ENCODE peak calls at places on chromosome 2, in eight cellular contexts. One of them, this sample, is unnamed.

GRCh38 chr2:179263460-179264237 is 983 bp downstream of the SESTD1 start:
- DNase-seq in transverse colon: peak; percentile 41
- DNase-seq in spleen: peak; percentile 89
- DNase-seq in neural progenitor cell: peak; percentile 48
- DNase-seq in K562: peak; percentile 31
- DNase-seq in bronchial epithelial cell: peak; percentile 59
- DNase-seq in GM12865: peak; percentile 30
- DNase-seq in right cardiac atrium: peak; percentile 53
- DNase-seq in this sample: peak; percentile 56

GRCh38 chr2:63856302-63856600 is 14.6 kb downstream of the UGP2 start:
- DNase-seq in right cardiac atrium: no peak
- DNase-seq in K562: no peak
- DNase-seq in neural progenitor cell: no peak
- DNase-seq in transverse colon: no peak
- DNase-seq in spleen: no peak
- DNase-seq in GM12865: no peak
- DNase-seq in bronchial epithelial cell: no peak
- DNase-seq in this sample: no peak

GRCh38 chr2:20520128-20520527 is 73.3 kb downstream of the RHOB start:
- DNase-seq in bronchial epithelial cell: no peak
- DNase-seq in GM12865: no peak
- DNase-seq in K562: no peak
- DNase-seq in transverse colon: no peak
- DNase-seq in right cardiac atrium: peak; percentile 3
- DNase-seq in spleen: peak; percentile 51
- DNase-seq in neural progenitor cell: no peak
- DNase-seq in this sample: no peak

GRCh38 chr2:30262716-30263309 is 31.5 kb downstream of the LBH start:
- DNase-seq in GM12865: no peak
- DNase-seq in bronchial epithelial cell: no peak
- DNase-seq in right cardiac atrium: no peak
- DNase-seq in K562: no peak
- DNase-seq in spleen: no peak
- DNase-seq in transverse colon: no peak
- DNase-seq in neural progenitor cell: no peak
- DNase-seq in this sample: no peak

GRCh38 chr2:113178891-113179290 is 5.1 kb downstream of the PSD4 start:
- DNase-seq in bronchial epithelial cell: no peak
- DNase-seq in right cardiac atrium: no peak
- DNase-seq in neural progenitor cell: no peak
- DNase-seq in spleen: peak; percentile 47
- DNase-seq in transverse colon: no peak
- DNase-seq in GM12865: no peak
- DNase-seq in K562: no peak
- DNase-seq in this sample: no peak

GRCh38 chr2:68907232-68907922 is 36.2 kb upstream of the BMP10 start:
- DNase-seq in right cardiac atrium: no peak
- DNase-seq in bronchial epithelial cell: peak; percentile 50
- DNase-seq in transverse colon: no peak
- DNase-seq in neural progenitor cell: no peak
- DNase-seq in spleen: no peak
- DNase-seq in GM12865: no peak
- DNase-seq in K562: no peak
- DNase-seq in this sample: peak; percentile 56

GRCh38 chr2:61950133-61950560 is 44.7 kb downstream of the COMMD1 start:
- DNase-seq in GM12865: no peak
- DNase-seq in transverse colon: no peak
- DNase-seq in K562: no peak
- DNase-seq in right cardiac atrium: no peak
- DNase-seq in neural progenitor cell: no peak
- DNase-seq in spleen: no peak
- DNase-seq in bronchial epithelial cell: peak; percentile 46
- DNase-seq in this sample: no peak

GRCh38 chr2:74425523-74425922 is 4.0 kb downstream of the WDR54 start:
- DNase-seq in spleen: no peak
- DNase-seq in neural progenitor cell: no peak
- DNase-seq in GM12865: no peak
- DNase-seq in K562: no peak
- DNase-seq in right cardiac atrium: no peak
- DNase-seq in bronchial epithelial cell: peak; percentile 98
- DNase-seq in transverse colon: no peak
- DNase-seq in this sample: no peak

GRCh38 chr2:33158482-33159003 is 211.8 kb downstream of the LTBP1 start:
- DNase-seq in neural progenitor cell: no peak
- DNase-seq in transverse colon: no peak
- DNase-seq in right cardiac atrium: no peak
- DNase-seq in bronchial epithelial cell: peak; percentile 80
- DNase-seq in GM12865: no peak
- DNase-seq in spleen: no peak
- DNase-seq in K562: no peak
- DNase-seq in this sample: peak; percentile 90

GRCh38 chr2:205051417-205051816 is 506.1 kb downstream of the PARD3B start:
- DNase-seq in right cardiac atrium: no peak
- DNase-seq in neural progenitor cell: no peak
- DNase-seq in GM12865: no peak
- DNase-seq in transverse colon: no peak
- DNase-seq in bronchial epithelial cell: peak; percentile 16
- DNase-seq in spleen: no peak
- DNase-seq in K562: no peak
- DNase-seq in this sample: peak; percentile 12

GRCh38 chr2:38728694-38729093 is 22.5 kb downstream of the SRSF7 start:
- DNase-seq in bronchial epithelial cell: no peak
- DNase-seq in spleen: no peak
- DNase-seq in right cardiac atrium: no peak
- DNase-seq in transverse colon: no peak
- DNase-seq in GM12865: no peak
- DNase-seq in neural progenitor cell: no peak
- DNase-seq in K562: no peak
- DNase-seq in this sample: no peak

DNA sequence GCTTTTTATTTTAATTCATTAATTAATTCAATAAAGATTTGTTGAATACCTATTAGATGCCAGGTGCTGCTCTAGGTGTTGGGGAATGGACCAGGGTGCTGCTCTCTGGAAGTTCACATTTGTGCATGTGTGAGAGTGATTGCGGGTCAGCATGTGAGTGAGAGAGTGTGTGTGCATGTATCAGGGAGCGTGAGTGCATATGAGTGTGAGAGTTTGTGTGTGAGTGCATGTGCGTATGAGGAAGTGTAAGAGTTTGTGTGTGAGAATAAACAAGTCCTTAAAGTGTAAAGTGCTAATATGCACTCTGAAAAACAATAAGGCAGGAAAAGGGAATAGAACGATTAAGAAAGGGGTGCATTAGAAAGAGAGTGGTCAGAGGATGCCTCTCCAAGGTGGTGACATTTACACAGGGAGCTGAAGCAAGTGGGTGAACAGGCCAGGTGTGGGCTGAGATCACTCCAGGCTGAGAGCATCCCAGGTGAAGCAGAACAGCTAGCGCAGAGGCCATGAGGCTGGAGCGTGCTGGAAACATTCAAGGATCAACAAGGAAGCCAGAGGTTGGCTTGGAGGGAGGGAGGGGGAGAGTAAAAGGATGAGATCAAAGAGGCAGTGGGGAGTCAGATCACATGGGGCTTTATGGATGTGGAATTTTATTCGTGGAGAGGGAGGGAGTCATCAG is 50.5 kb upstream of the SLC1A4 start:
- DNase-seq in right cardiac atrium: no peak
- DNase-seq in GM12865: peak; percentile 64
- DNase-seq in bronchial epithelial cell: no peak
- DNase-seq in K562: no peak
- DNase-seq in transverse colon: no peak
- DNase-seq in neural progenitor cell: no peak
- DNase-seq in spleen: no peak
- DNase-seq in this sample: no peak
- H3K4me3 ChIP-seq in right cardiac atrium: no peak overlapping the region
- H3K4me3 ChIP-seq in GM12865: peak overlapping the region; percentile 75
- H3K4me3 ChIP-seq in bronchial epithelial cell: no peak overlapping the region
- H3K4me3 ChIP-seq in K562: no peak overlapping the region
- H3K4me3 ChIP-seq in transverse colon: no peak overlapping the region
- H3K4me3 ChIP-seq in neural progenitor cell: no peak overlapping the region
- H3K4me3 ChIP-seq in spleen: no peak overlapping the region
- H3K4me3 ChIP-seq in this sample: no peak overlapping the region

GRCh38 chr2:174964404-174964803 is 40.8 kb downstream of the CHN1 start:
- DNase-seq in transverse colon: no peak
- DNase-seq in K562: no peak
- DNase-seq in spleen: no peak
- DNase-seq in GM12865: no peak
- DNase-seq in right cardiac atrium: no peak
- DNase-seq in neural progenitor cell: peak; percentile 79
- DNase-seq in bronchial epithelial cell: no peak
- DNase-seq in this sample: no peak

GRCh38 chr2:174967086-174967485 is 38.1 kb downstream of the CHN1 start:
- DNase-seq in right cardiac atrium: no peak
- DNase-seq in GM12865: no peak
- DNase-seq in transverse colon: no peak
- DNase-seq in spleen: no peak
- DNase-seq in bronchial epithelial cell: no peak
- DNase-seq in neural progenitor cell: no peak
- DNase-seq in K562: no peak
- DNase-seq in this sample: no peak

GRCh38 chr2:174965551-174965950 is 39.6 kb downstream of the CHN1 start:
- DNase-seq in GM12865: no peak
- DNase-seq in neural progenitor cell: no peak
- DNase-seq in bronchial epithelial cell: no peak
- DNase-seq in K562: no peak
- DNase-seq in transverse colon: no peak
- DNase-seq in spleen: no peak
- DNase-seq in right cardiac atrium: no peak
- DNase-seq in this sample: no peak

GRCh38 chr2:174965992-174966789 is 39.0 kb downstream of the CHN1 start:
- DNase-seq in transverse colon: no peak
- DNase-seq in spleen: no peak
- DNase-seq in K562: no peak
- DNase-seq in GM12865: no peak
- DNase-seq in bronchial epithelial cell: peak; percentile 39
- DNase-seq in neural progenitor cell: peak; percentile 10
- DNase-seq in right cardiac atrium: no peak
- DNase-seq in this sample: peak; percentile 4

DNA sequence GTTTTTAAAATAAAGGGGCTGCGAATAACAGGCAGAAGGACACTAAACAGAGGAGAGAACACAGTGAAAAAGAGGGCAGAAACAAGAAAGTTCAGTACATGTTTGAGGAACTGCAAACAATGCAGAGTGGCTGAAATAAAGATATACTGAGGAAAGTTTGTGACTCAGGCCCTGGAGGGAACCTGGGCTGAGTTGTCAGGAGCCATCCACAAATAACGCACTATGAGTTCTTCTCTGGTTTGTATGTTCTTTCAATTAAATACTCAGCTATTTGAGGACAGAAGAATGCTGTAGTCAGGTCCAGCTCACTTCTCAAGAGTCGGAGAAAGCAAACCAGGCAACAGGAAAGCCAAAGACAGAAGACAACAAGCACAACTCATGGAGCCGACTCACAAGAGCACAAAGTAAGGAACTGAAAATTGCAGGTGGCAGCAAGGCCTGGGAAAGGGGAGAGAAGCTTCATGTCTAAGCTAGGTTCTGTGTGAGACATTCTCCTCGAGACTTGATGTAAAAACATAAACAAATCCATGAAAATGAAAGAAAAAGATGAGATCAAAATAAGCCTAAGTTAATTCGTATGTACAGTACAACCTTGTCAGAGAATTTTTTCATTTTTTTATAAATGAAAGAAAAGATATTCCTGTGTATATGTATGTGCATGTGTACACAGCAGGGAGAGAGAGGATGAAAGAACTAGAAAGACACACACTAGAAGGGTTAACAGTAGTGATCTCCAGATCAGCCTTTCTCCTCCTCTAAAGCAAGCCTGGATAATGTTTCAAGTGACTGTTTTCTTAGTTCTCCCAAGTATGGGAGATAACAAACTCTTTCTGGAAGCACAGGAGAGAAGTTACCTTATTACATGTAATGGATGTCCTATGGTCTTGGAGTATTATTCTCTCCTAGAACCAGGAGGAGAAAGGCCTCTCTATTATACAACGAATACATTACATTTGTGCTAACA is 41.5 kb downstream of the CHN1 start:
- DNase-seq in K562: no peak
- DNase-seq in right cardiac atrium: no peak
- DNase-seq in bronchial epithelial cell: no peak
- DNase-seq in neural progenitor cell: no peak
- DNase-seq in transverse colon: no peak
- DNase-seq in spleen: no peak
- DNase-seq in GM12865: no peak
- DNase-seq in this sample: no peak
- H3K4me3 ChIP-seq in K562: no peak overlapping the region
- H3K4me3 ChIP-seq in right cardiac atrium: no peak overlapping the region
- H3K4me3 ChIP-seq in bronchial epithelial cell: no peak overlapping the region
- H3K4me3 ChIP-seq in neural progenitor cell: peak overlapping the region; percentile 23
- H3K4me3 ChIP-seq in transverse colon: no peak overlapping the region
- H3K4me3 ChIP-seq in spleen: no peak overlapping the region
- H3K4me3 ChIP-seq in GM12865: no peak overlapping the region
- H3K4me3 ChIP-seq in this sample: no peak overlapping the region

GRCh38 chr2:47767497-47767844 is 15.5 kb upstream of the MSH6 start:
- DNase-seq in transverse colon: no peak
- DNase-seq in right cardiac atrium: no peak
- DNase-seq in spleen: no peak
- DNase-seq in GM12865: no peak
- DNase-seq in neural progenitor cell: no peak
- DNase-seq in bronchial epithelial cell: no peak
- DNase-seq in K562: no peak
- DNase-seq in this sample: no peak
- H3K4me3 ChIP-seq in transverse colon: no peak overlapping the region
- H3K4me3 ChIP-seq in right cardiac atrium: no peak overlapping the region
- H3K4me3 ChIP-seq in spleen: no peak overlapping the region
- H3K4me3 ChIP-seq in GM12865: no peak overlapping the region
- H3K4me3 ChIP-seq in neural progenitor cell: no peak overlapping the region
- H3K4me3 ChIP-seq in bronchial epithelial cell: no peak overlapping the region
- H3K4me3 ChIP-seq in K562: no peak overlapping the region
- H3K4me3 ChIP-seq in this sample: peak overlapping the region; percentile 26

GRCh38 chr2:6078414-6078813 is 386.2 kb downstream of the SOX11 start:
- DNase-seq in neural progenitor cell: no peak
- DNase-seq in GM12865: no peak
- DNase-seq in right cardiac atrium: no peak
- DNase-seq in spleen: no peak
- DNase-seq in transverse colon: no peak
- DNase-seq in bronchial epithelial cell: no peak
- DNase-seq in K562: no peak
- DNase-seq in this sample: no peak

GRCh38 chr2:6080837-6081541 is 388.8 kb downstream of the SOX11 start:
- DNase-seq in neural progenitor cell: no peak
- DNase-seq in right cardiac atrium: no peak
- DNase-seq in transverse colon: no peak
- DNase-seq in bronchial epithelial cell: no peak
- DNase-seq in K562: no peak
- DNase-seq in GM12865: no peak
- DNase-seq in spleen: no peak
- DNase-seq in this sample: no peak

GRCh38 chr2:6074303-6074702 is 382.1 kb downstream of the SOX11 start:
- DNase-seq in GM12865: no peak
- DNase-seq in bronchial epithelial cell: no peak
- DNase-seq in spleen: no peak
- DNase-seq in transverse colon: no peak
- DNase-seq in neural progenitor cell: peak; percentile 25
- DNase-seq in right cardiac atrium: no peak
- DNase-seq in K562: no peak
- DNase-seq in this sample: no peak

GRCh38 chr2:6079405-6079804 is 387.2 kb downstream of the SOX11 start:
- DNase-seq in K562: no peak
- DNase-seq in spleen: no peak
- DNase-seq in right cardiac atrium: no peak
- DNase-seq in bronchial epithelial cell: no peak
- DNase-seq in transverse colon: no peak
- DNase-seq in neural progenitor cell: no peak
- DNase-seq in GM12865: no peak
- DNase-seq in this sample: no peak

GRCh38 chr2:6077585-6077984 is 385.4 kb downstream of the SOX11 start:
- DNase-seq in transverse colon: no peak
- DNase-seq in bronchial epithelial cell: no peak
- DNase-seq in spleen: no peak
- DNase-seq in neural progenitor cell: no peak
- DNase-seq in K562: no peak
- DNase-seq in right cardiac atrium: no peak
- DNase-seq in GM12865: no peak
- DNase-seq in this sample: no peak
- H3K4me3 ChIP-seq in transverse colon: no peak overlapping the region
- H3K4me3 ChIP-seq in bronchial epithelial cell: no peak overlapping the region
- H3K4me3 ChIP-seq in spleen: no peak overlapping the region
- H3K4me3 ChIP-seq in neural progenitor cell: no peak overlapping the region
- H3K4me3 ChIP-seq in K562: no peak overlapping the region
- H3K4me3 ChIP-seq in right cardiac atrium: no peak overlapping the region
- H3K4me3 ChIP-seq in GM12865: no peak overlapping the region
- H3K4me3 ChIP-seq in this sample: no peak overlapping the region

This sample was measured in PC-3.